ENCODE peak calls at places on chromosomes 13 and 19, in five cellular contexts. One of them, this sample, is unnamed.

GRCh38 chr13:39347926-39348901 is 254.8 kb downstream of the LHFPL6 start:
- DNase-seq in body of pancreas: no peak
- DNase-seq in right lobe of liver: no peak
- DNase-seq in Peyer's patch: no peak
- DNase-seq in heart left ventricle: peak
- DNase-seq in this sample: no peak

GRCh38 chr13:98195054-98195791 is 18.2 kb upstream of the RNF113B start:
- DNase-seq in body of pancreas: no peak
- DNase-seq in right lobe of liver: peak
- DNase-seq in Peyer's patch: no peak
- DNase-seq in heart left ventricle: no peak
- DNase-seq in this sample: no peak

GRCh38 chr19:38207543-38207942 is 16.5 kb downstream of the DPF1 start:
- DNase-seq in body of pancreas: no peak
- DNase-seq in right lobe of liver: no peak
- DNase-seq in Peyer's patch: no peak
- DNase-seq in heart left ventricle: no peak
- DNase-seq in this sample: no peak

GRCh38 chr19:51501594-51502263 is at the start of gene SIGLEC12:
- DNase-seq in body of pancreas: no peak
- DNase-seq in right lobe of liver: no peak
- DNase-seq in Peyer's patch: peak
- DNase-seq in heart left ventricle: peak
- DNase-seq in this sample: no peak

GRCh38 chr19:28990522-28990921 is 222.4 kb downstream of the UQCRFS1 start:
- DNase-seq in body of pancreas: no peak
- DNase-seq in right lobe of liver: no peak
- DNase-seq in Peyer's patch: no peak
- DNase-seq in heart left ventricle: no peak
- DNase-seq in this sample: no peak

GRCh38 chr13:29454931-29455481 is 140.5 kb downstream of the SLC7A1 start:
- DNase-seq in body of pancreas: peak
- DNase-seq in right lobe of liver: no peak
- DNase-seq in Peyer's patch: no peak
- DNase-seq in heart left ventricle: no peak
- DNase-seq in this sample: no peak

GRCh38 chr13:114309806-114310410 is 4.4 kb upstream of the CHAMP1 start:
- DNase-seq in body of pancreas: no peak
- DNase-seq in right lobe of liver: no peak
- DNase-seq in Peyer's patch: no peak
- DNase-seq in heart left ventricle: no peak
- DNase-seq in this sample: peak

GRCh38 chr13:27425151-27425917 is 915 bp downstream of the GTF3A start:
- DNase-seq in body of pancreas: no peak
- DNase-seq in right lobe of liver: no peak
- DNase-seq in Peyer's patch: no peak
- DNase-seq in heart left ventricle: no peak
- DNase-seq in this sample: no peak

GRCh38 chr19:15287496-15287895 is 44.8 kb downstream of the BRD4 start:
- DNase-seq in body of pancreas: no peak
- DNase-seq in right lobe of liver: no peak
- DNase-seq in Peyer's patch: no peak
- DNase-seq in heart left ventricle: no peak
- DNase-seq in this sample: no peak

GRCh38 chr19:5985098-5985783 is 7.3 kb upstream of the RANBP3 start:
- DNase-seq in body of pancreas: no peak
- DNase-seq in right lobe of liver: no peak
- DNase-seq in Peyer's patch: no peak
- DNase-seq in heart left ventricle: no peak
- DNase-seq in this sample: peak

GRCh38 chr13:93535256-93535655 is 308.6 kb downstream of the GPC6 start:
- DNase-seq in body of pancreas: no peak
- DNase-seq in right lobe of liver: no peak
- DNase-seq in Peyer's patch: no peak
- DNase-seq in heart left ventricle: no peak
- DNase-seq in this sample: no peak

GRCh38 chr13:112643759-112644459 is 45.9 kb upstream of the ATP11A start:
- DNase-seq in body of pancreas: peak
- DNase-seq in right lobe of liver: peak
- DNase-seq in Peyer's patch: no peak
- DNase-seq in heart left ventricle: no peak
- DNase-seq in this sample: peak

GRCh38 chr13:38564751-38565150 is 122.1 kb upstream of the FREM2 start:
- DNase-seq in body of pancreas: no peak
- DNase-seq in right lobe of liver: no peak
- DNase-seq in Peyer's patch: no peak
- DNase-seq in heart left ventricle: no peak
- DNase-seq in this sample: no peak

GRCh38 chr19:12703056-12703455 is 6.6 kb upstream of the FBXW9 start:
- DNase-seq in body of pancreas: no peak
- DNase-seq in right lobe of liver: no peak
- DNase-seq in Peyer's patch: no peak
- DNase-seq in heart left ventricle: no peak
- DNase-seq in this sample: no peak

GRCh38 chr13:95607363-95607762 is 37.1 kb downstream of the DZIP1 start:
- DNase-seq in body of pancreas: no peak
- DNase-seq in right lobe of liver: no peak
- DNase-seq in Peyer's patch: no peak
- DNase-seq in heart left ventricle: no peak
- DNase-seq in this sample: no peak

GRCh38 chr13:112783946-112784500 is 94.2 kb downstream of the ATP11A start:
- DNase-seq in body of pancreas: no peak
- DNase-seq in right lobe of liver: no peak
- DNase-seq in Peyer's patch: peak
- DNase-seq in heart left ventricle: no peak
- DNase-seq in this sample: peak

GRCh38 chr13:104645786-104646185 is 1579.6 kb upstream of the SLC10A2 start:
- DNase-seq in body of pancreas: no peak
- DNase-seq in right lobe of liver: no peak
- DNase-seq in Peyer's patch: no peak
- DNase-seq in heart left ventricle: no peak
- DNase-seq in this sample: no peak

GRCh38 chr19:47542030-47542475 is 27.2 kb upstream of the NAPA start:
- DNase-seq in body of pancreas: no peak
- DNase-seq in right lobe of liver: no peak
- DNase-seq in Peyer's patch: no peak
- DNase-seq in heart left ventricle: peak
- DNase-seq in this sample: no peak

GRCh38 chr13:23509781-23510543 is 60.2 kb upstream of the TNFRSF19 start:
- DNase-seq in body of pancreas: no peak
- DNase-seq in right lobe of liver: no peak
- DNase-seq in Peyer's patch: no peak
- DNase-seq in heart left ventricle: no peak
- DNase-seq in this sample: no peak

GRCh38 chr13:48615017-48615416 is 38.7 kb upstream of the CYSLTR2 start:
- DNase-seq in body of pancreas: no peak
- DNase-seq in right lobe of liver: no peak
- DNase-seq in Peyer's patch: no peak
- DNase-seq in heart left ventricle: no peak
- DNase-seq in this sample: no peak

GRCh38 chr13:114074671-114075315 is 57.6 kb downstream of the RASA3 start:
- DNase-seq in body of pancreas: no peak
- DNase-seq in right lobe of liver: peak
- DNase-seq in Peyer's patch: peak
- DNase-seq in heart left ventricle: peak
- DNase-seq in this sample: no peak

GRCh38 chr13:99501952-99502310 is 659 bp downstream of the TM9SF2 start:
- DNase-seq in body of pancreas: peak
- DNase-seq in right lobe of liver: peak
- DNase-seq in Peyer's patch: peak
- DNase-seq in heart left ventricle: no peak
- DNase-seq in this sample: peak

GRCh38 chr13:45542878-45543277 is 72.7 kb downstream of the ERICH6B start:
- DNase-seq in body of pancreas: no peak
- DNase-seq in right lobe of liver: no peak
- DNase-seq in Peyer's patch: no peak
- DNase-seq in heart left ventricle: no peak
- DNase-seq in this sample: no peak

GRCh38 chr13:59776924-59777690 is 386.6 kb downstream of the DIAPH3 start:
- DNase-seq in body of pancreas: no peak
- DNase-seq in right lobe of liver: no peak
- DNase-seq in Peyer's patch: no peak
- DNase-seq in heart left ventricle: no peak
- DNase-seq in this sample: no peak

GRCh38 chr13:107210216-107211010 is 642.5 kb upstream of the ARGLU1 start:
- DNase-seq in body of pancreas: no peak
- DNase-seq in right lobe of liver: no peak
- DNase-seq in Peyer's patch: no peak
- DNase-seq in heart left ventricle: no peak
- DNase-seq in this sample: no peak

GRCh38 chr19:8638078-8638619 is 7.7 kb downstream of the NFILZ start:
- DNase-seq in body of pancreas: peak
- DNase-seq in right lobe of liver: peak
- DNase-seq in Peyer's patch: peak
- DNase-seq in heart left ventricle: peak
- DNase-seq in this sample: no peak

GRCh38 chr13:111908391-111908790 is 158.6 kb upstream of the SOX1 start:
- DNase-seq in body of pancreas: no peak
- DNase-seq in right lobe of liver: no peak
- DNase-seq in Peyer's patch: peak
- DNase-seq in heart left ventricle: no peak
- DNase-seq in this sample: no peak

GRCh38 chr13:23748591-23748990 is 140.6 kb downstream of the MIPEP start:
- DNase-seq in body of pancreas: no peak
- DNase-seq in right lobe of liver: no peak
- DNase-seq in Peyer's patch: no peak
- DNase-seq in heart left ventricle: no peak
- DNase-seq in this sample: peak

GRCh38 chr19:30649934-30650614 is 277.9 kb downstream of the ZNF536 start:
- DNase-seq in body of pancreas: peak
- DNase-seq in right lobe of liver: no peak
- DNase-seq in Peyer's patch: no peak
- DNase-seq in heart left ventricle: no peak
- DNase-seq in this sample: peak

GRCh38 chr13:113547248-113547971 is 37.1 kb upstream of the TFDP1 start:
- DNase-seq in body of pancreas: no peak
- DNase-seq in right lobe of liver: peak
- DNase-seq in Peyer's patch: peak
- DNase-seq in heart left ventricle: no peak
- DNase-seq in this sample: no peak

GRCh38 chr19:19506592-19506991 is 8.8 kb downstream of the TSSK6 start:
- DNase-seq in body of pancreas: no peak
- DNase-seq in right lobe of liver: no peak
- DNase-seq in Peyer's patch: no peak
- DNase-seq in heart left ventricle: no peak
- DNase-seq in this sample: no peak

GRCh38 chr13:35764359-35765015 is 288.0 kb upstream of the MAB21L1 start:
- DNase-seq in body of pancreas: no peak
- DNase-seq in right lobe of liver: no peak
- DNase-seq in Peyer's patch: no peak
- DNase-seq in heart left ventricle: no peak
- DNase-seq in this sample: no peak

DNA sequence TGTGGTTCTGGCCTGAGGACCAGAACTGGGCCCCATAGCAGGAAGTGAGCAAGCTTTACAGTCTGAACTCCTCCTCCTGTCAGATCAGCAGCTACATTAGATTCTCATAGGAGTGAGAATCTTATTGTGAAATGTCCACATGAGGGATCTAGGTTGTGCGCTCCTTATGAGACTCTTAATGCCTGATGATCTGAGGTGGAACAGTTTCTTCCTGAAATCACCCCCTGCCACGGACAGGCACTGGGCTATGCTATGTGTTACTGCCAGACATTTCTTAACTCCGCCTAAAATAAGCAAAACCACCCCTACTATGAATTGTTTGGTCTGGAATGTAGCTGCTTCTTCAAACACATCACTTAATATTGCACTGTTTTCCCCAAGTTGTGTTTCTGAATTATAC is 4.6 kb downstream of the FBXL3 start:
- DNase-seq in body of pancreas: no peak
- DNase-seq in right lobe of liver: no peak
- DNase-seq in Peyer's patch: no peak
- DNase-seq in heart left ventricle: no peak
- DNase-seq in this sample: peak
- H3K27ac ChIP-seq in body of pancreas: no peak
- H3K27ac ChIP-seq in right lobe of liver: no peak
- H3K27ac ChIP-seq in Peyer's patch: peak
- H3K27ac ChIP-seq in heart left ventricle: no peak
- H3K27ac ChIP-seq in this sample: peak

DNA sequence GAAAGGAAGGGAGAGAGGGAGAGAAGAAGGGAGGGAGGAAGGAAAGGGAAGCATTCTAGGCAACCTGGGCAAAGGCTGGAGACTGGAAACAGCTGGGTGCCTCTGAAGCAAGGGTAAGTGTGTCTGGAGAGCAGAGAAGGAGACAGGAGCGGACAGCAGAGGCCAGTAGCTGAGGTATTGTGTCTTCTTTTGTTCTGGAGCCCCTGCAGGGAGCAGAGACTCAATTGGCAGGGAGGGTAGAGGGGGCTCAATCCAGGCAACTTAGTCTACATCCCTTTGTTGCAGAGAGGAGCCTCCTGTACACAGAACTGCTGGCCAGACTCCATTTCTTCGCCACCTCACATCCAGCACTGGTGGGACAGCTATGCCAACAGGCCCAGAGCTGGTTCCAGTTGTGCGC is 53.2 kb downstream of the NWD1 start:
- DNase-seq in body of pancreas: no peak
- DNase-seq in right lobe of liver: no peak
- DNase-seq in Peyer's patch: no peak
- DNase-seq in heart left ventricle: no peak
- DNase-seq in this sample: no peak
- H3K4me3 ChIP-seq in body of pancreas: no peak
- H3K4me3 ChIP-seq in right lobe of liver: no peak
- H3K4me3 ChIP-seq in Peyer's patch: no peak
- H3K4me3 ChIP-seq in heart left ventricle: no peak
- H3K4me3 ChIP-seq in this sample: no peak

DNA sequence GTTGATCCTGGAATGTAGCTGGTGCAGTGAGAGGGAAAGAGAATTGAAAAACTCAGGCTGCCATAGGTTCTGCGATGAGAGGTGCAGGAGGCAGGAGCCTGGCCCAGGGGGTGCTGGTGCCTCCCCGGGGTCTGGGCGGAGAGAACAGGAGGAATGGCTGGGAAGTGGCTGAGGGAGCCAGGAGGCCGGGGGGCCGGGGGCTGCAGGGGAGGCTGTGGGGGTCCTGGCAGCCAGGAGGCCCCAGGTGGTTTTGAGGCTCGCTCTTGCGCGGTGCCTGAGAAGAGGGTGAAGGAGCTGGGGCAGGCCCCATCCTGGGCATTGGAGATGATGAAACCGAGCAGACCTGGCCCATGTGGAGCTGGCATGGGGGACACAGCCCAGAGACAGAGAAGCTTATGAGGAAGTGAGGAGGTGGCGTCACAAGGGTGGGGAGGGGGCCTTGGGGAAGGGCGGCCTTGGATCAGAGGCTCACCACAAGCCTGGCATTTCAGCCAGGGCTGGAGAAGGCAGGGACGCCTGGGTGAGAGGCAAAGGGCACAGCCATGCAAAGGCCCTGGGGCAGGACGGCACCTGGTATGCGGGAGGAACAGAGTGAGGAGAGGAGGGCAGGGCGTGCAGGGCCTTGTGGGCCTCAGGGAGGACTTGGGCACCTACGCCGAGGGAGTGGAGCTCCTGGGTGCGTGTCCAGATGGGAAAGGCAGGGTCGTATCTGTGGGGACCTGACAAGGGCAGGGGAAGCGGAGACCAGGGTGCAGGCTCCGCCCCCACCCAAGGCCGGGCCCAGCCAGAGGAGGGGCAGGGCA is 1.3 kb upstream of the TEKTIP1 start:
- DNase-seq in body of pancreas: no peak
- DNase-seq in right lobe of liver: peak
- DNase-seq in Peyer's patch: no peak
- DNase-seq in heart left ventricle: no peak
- DNase-seq in this sample: no peak
- TF ChIP-seq POLR2A in body of pancreas: peak
- TF ChIP-seq POLR2A in right lobe of liver: no peak
- TF ChIP-seq POLR2A in Peyer's patch: no peak
- TF ChIP-seq POLR2A in heart left ventricle: no peak
- TF ChIP-seq POLR2A in this sample: no peak

GRCh38 chr19:11227201-11227886 is 12.1 kb upstream of the ANGPTL8 start:
- DNase-seq in body of pancreas: no peak
- DNase-seq in right lobe of liver: no peak
- DNase-seq in Peyer's patch: no peak
- DNase-seq in heart left ventricle: no peak
- DNase-seq in this sample: no peak
- H3K27ac ChIP-seq in body of pancreas: no peak
- H3K27ac ChIP-seq in right lobe of liver: no peak
- H3K27ac ChIP-seq in Peyer's patch: no peak
- H3K27ac ChIP-seq in heart left ventricle: no peak
- H3K27ac ChIP-seq in this sample: no peak

This sample was measured in thyroid gland.